ENCODE peak calls at places on chromosomes 7 and 10, in four cellular contexts. F is GM12878, Z is K562, P is A549. R is an unnamed sample.

GRCh38 chr10:10149899-10150298 is 867.8 kb upstream of the CELF2 start:
- DNase-seq in F (no peak), Z (no peak), P (no peak), R (no peak)

GRCh38 chr7:157193274-157193673 is 54.5 kb downstream of the UBE3C start:
- DNase-seq in F (no peak), Z (no peak), P (no peak), R (peak)

GRCh38 chr7:156942708-156943090 is 6.8 kb upstream of the NOM1 start:
- DNase-seq in F (no peak), Z (no peak), P (no peak), R (no peak)

GRCh38 chr7:47371733-47372368 is 210.1 kb downstream of the TNS3 start:
- DNase-seq in F (no peak), Z (peak), P (peak), R (no peak)

GRCh38 chr10:23516530-23516929 is 77.7 kb downstream of the OTUD1 start:
- DNase-seq in F (no peak), Z (no peak), P (peak), R (peak)

GRCh38 chr10:82796510-82796909 is 921.5 kb downstream of the NRG3 start:
- DNase-seq in F (no peak), Z (no peak), P (no peak), R (no peak)

GRCh38 chr7:150811-151221 is 41.6 kb upstream of the FAM20C start:
- DNase-seq in F (no peak), Z (no peak), P (no peak), R (no peak)

GRCh38 chr10:63614371-63614891 is 93.2 kb downstream of the REEP3 start:
- DNase-seq in F (no peak), Z (no peak), P (no peak), R (no peak)

GRCh38 chr7:1340640-1341360 is 108.1 kb downstream of the UNCX start:
- DNase-seq in F (no peak), Z (no peak), P (no peak), R (no peak)

GRCh38 chr7:30682131-30683083 is at the start of gene CRHR2:
- DNase-seq in F (no peak), Z (peak), P (no peak), R (no peak)

GRCh38 chr7:25945181-25945580 is 206.8 kb upstream of the NFE2L3 start:
- DNase-seq in F (no peak), Z (no peak), P (no peak), R (no peak)
- TF ChIP-seq POLR2AphosphoS2 in F (no peak), Z (no peak), P (no peak), R (no peak)

DNA sequence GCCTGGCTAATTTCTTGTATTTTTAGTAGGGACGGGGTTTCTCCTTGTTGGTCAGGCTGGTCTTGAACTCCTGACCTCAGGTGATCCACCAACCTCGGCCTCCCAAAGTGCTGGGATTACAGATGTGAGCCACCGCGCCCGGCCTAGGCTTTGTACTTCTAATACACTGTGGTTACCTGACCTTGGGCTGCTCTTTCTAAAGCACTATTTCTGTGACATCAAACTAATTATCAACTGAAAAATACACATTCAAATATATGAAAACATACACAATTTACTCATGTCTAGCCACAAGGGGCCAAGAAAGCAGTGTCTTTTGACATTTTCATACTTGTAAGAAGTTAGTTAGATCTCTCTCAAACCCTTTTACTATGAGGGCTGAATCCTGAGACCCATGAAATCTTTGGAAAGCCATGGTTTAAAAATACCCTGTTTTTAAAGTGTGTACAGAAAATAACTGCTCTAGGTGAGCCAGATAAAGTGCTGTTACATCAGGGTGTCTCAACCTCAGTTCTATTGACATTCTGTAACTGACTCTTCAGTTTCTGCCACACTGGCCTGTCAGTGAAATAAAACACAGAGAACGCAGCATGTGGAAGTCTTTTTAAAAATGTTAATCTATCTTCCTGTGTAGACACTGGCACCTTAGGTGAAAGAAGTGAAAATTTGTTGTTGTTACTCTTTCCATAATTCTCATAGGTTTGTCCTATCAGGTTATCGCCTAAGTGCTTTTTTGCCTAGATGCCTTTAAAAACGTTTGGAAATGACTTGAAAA is 58.8 kb downstream of the CREM start:
- DNase-seq in F (no peak), Z (no peak), P (no peak), R (no peak)
- TF ChIP-seq POLR2AphosphoS2 in F (no peak), Z (no peak), P (no peak), R (no peak)

GRCh38 chr10:78357027-78357672 is 323.5 kb downstream of the RPS24 start:
- DNase-seq in F (no peak), Z (no peak), P (no peak), R (no peak)
- TF ChIP-seq POLR2AphosphoS2 in F (no peak), Z (no peak), P (no peak), R (no peak)

GRCh38 chr7:54778696-54779285 is 19.8 kb upstream of the SEC61G start:
- DNase-seq in F (no peak), Z (no peak), P (no peak), R (no peak)
- TF ChIP-seq POLR2AphosphoS2 in F (no peak), Z (no peak), P (no peak), R (no peak)

GRCh38 chr7:138214926-138215325 is 138.7 kb downstream of the AKR1D1 start:
- DNase-seq in F (no peak), Z (no peak), P (no peak), R (no peak)

GRCh38 chr7:138207555-138207971 is 131.3 kb downstream of the AKR1D1 start:
- DNase-seq in F (no peak), Z (no peak), P (no peak), R (no peak)

GRCh38 chr7:138208864-138209263 is 132.6 kb downstream of the AKR1D1 start:
- DNase-seq in F (no peak), Z (no peak), P (no peak), R (no peak)

GRCh38 chr7:138208010-138208634 is 131.9 kb downstream of the AKR1D1 start:
- DNase-seq in F (no peak), Z (no peak), P (no peak), R (no peak)

DNA sequence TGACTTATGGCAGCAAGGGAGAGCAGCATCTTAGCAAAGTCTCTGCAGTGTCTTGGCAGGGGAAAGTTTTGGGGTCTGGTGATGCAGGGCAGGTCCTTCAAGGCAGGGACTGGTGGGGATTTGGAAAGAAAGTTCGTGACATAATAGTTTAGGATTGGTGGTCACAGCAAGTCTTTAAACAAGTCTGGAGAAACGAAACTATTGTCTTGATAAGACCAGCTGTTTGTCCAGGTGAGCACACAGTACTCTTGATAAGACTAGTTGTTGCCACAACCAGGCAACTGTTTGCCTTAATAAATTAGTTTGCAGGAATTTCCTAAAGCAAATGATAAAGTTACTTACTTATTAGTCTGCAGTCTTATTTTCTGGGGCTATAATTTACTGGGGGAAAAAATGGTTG is 136.1 kb downstream of the AKR1D1 start:
- DNase-seq in F (no peak), Z (no peak), P (no peak), R (peak)
- TF ChIP-seq POLR2AphosphoS2 in F (no peak), Z (no peak), P (no peak), R (no peak)

GRCh38 chr10:22043327-22043633 is 39.8 kb upstream of the DNAJC1 start:
- DNase-seq in F (no peak), Z (no peak), P (peak), R (no peak)

GRCh38 chr10:22047812-22048211 is 44.3 kb upstream of the DNAJC1 start:
- DNase-seq in F (no peak), Z (no peak), P (no peak), R (no peak)

GRCh38 chr10:22042557-22043326 is 39.2 kb upstream of the DNAJC1 start:
- DNase-seq in F (no peak), Z (peak), P (peak), R (no peak)
- TF ChIP-seq POLR2AphosphoS2 in F (no peak), Z (no peak), P (no peak), R (no peak)

GRCh38 chr10:78405781-78406180 is 372.1 kb downstream of the RPS24 start:
- DNase-seq in F (no peak), Z (no peak), P (no peak), R (no peak)

GRCh38 chr10:78408011-78408410 is 374.3 kb downstream of the RPS24 start:
- DNase-seq in F (no peak), Z (no peak), P (no peak), R (no peak)

GRCh38 chr10:78406648-78407008 is 373.0 kb downstream of the RPS24 start:
- DNase-seq in F (no peak), Z (no peak), P (no peak), R (no peak)

GRCh38 chr10:78408671-78409472 is 375.2 kb downstream of the RPS24 start:
- DNase-seq in F (no peak), Z (no peak), P (no peak), R (peak)

DNA sequence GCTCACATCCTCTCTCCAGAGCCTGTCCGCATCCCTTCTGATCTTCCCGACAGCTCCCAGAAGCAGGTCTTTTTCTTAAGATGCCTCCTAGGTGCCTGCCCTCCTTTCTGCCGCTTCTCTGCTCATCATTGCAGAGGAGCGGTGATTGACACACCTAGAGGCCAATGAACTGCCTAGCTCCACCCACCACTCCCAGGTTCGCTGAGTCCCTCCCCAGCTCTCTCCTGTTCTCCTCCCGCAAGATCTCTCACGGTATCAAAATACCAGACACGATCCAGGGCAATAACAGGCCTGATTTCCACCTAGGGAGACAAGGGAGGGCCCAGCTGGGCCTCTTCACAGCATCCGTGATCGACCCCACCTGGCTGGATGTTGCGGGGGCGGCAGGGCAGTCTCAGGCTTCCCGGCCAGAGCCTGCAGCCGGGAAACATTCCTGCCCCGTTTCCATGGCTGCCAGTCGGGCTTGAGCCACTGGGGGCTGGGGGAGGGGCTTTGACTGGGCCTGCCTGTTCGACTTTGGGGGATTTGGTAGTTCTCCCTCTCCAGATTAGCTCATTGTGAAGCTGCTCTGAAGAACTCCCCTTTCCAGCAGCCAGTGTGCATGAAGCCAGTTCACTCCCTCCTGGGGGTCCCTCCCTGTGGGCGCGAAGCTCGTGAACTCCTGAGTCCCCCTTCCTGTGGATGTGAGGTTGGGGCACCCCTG is 373.5 kb downstream of the RPS24 start:
- DNase-seq in F (peak), Z (peak), P (peak), R (peak)
- TF ChIP-seq POLR2AphosphoS2 in F (no peak), Z (no peak), P (no peak), R (no peak)